ENCODE peak calls at places on chromosomes 3 and 15, in five cellular contexts. E is MM.1S, B is hepatocyte, P is HCT116, J is neural progenitor cell. Q is an unnamed sample. For H3K4me1, the result is how much of the 10 kb centered on the place peaks cover.

GRCh38 chr3:73622135-73622534 is 2.6 kb downstream of the PDZRN3 start:
- DNase-seq in E (no peak), P (no peak), J (peak), B (peak), Q (peak)

GRCh38 chr3:100891827-100892226 is 101.4 kb downstream of the ABI3BP start:
- DNase-seq in E (no peak), P (no peak), J (no peak), B (no peak), Q (no peak)

GRCh38 chr3:184582998-184583344 is 21.4 kb downstream of the EPHB3 start:
- DNase-seq in J (peak), E (no peak), B (no peak), P (no peak), Q (no peak)

GRCh38 chr3:123842711-123843110 is 41.4 kb downstream of the MYLK start:
- DNase-seq in J (no peak), B (no peak), P (no peak), E (no peak), Q (no peak)

GRCh38 chr15:66650433-66650832 is 51.6 kb upstream of the SMAD6 start:
- DNase-seq in E (no peak), B (no peak), J (no peak), P (no peak), Q (peak)

GRCh38 chr3:178295257-178295912 is 240.9 kb upstream of the KCNMB2 start:
- DNase-seq in E (no peak), P (no peak), J (no peak), B (no peak), Q (peak)

GRCh38 chr15:86231864-86232801 is 152.5 kb downstream of the AGBL1 start:
- DNase-seq in B (peak), E (peak), P (no peak), J (peak), Q (peak)

GRCh38 chr3:194007598-194008337 is 128.2 kb upstream of the HES1 start:
- DNase-seq in P (no peak), B (no peak), J (no peak), E (no peak), Q (no peak)

GRCh38 chr3:164486150-164486549 is 592.1 kb downstream of the SI start:
- DNase-seq in P (no peak), B (no peak), E (no peak), J (no peak), Q (peak)

GRCh38 chr3:81658322-81658997 is 103.0 kb downstream of the GBE1 start:
- DNase-seq in B (no peak), P (no peak), J (no peak), E (peak), Q (no peak)

GRCh38 chr15:95495033-95495541 is 835.4 kb upstream of the NR2F2 start:
- DNase-seq in B (peak), E (no peak), J (peak), P (no peak), Q (peak)

GRCh38 chr3:134078169-134078821 is 48.6 kb upstream of the SLCO2A1 start:
- DNase-seq in E (no peak), J (no peak), P (no peak), B (no peak), Q (peak)

GRCh38 chr15:25695875-25696760 is 167.0 kb downstream of the ATP10A start:
- DNase-seq in B (no peak), P (no peak), E (no peak), J (no peak), Q (no peak)

GRCh38 chr3:69143605-69144004 is 21.2 kb upstream of the LMOD3 start:
- DNase-seq in E (no peak), P (peak), B (no peak), J (no peak), Q (peak)

GRCh38 chr3:14925729-14926591 is 21.4 kb upstream of the NR2C2 start:
- DNase-seq in B (peak), P (peak), E (peak), J (peak), Q (peak)

GRCh38 chr15:91068436-91068835 is 31.6 kb upstream of the SV2B start:
- DNase-seq in P (no peak), B (no peak), E (no peak), J (no peak), Q (no peak)

GRCh38 chr3:49720383-49721164 is 1.1 kb upstream of the AMIGO3 start:
- DNase-seq in P (no peak), B (no peak), E (no peak), J (no peak), Q (no peak)

GRCh38 chr15:66862111-66862815 is 160.2 kb downstream of the SMAD6 start:
- DNase-seq in B (no peak), P (no peak), E (no peak), J (no peak), Q (peak)

GRCh38 chr3:113659996-113660395 is 36.4 kb downstream of the USF3 start:
- DNase-seq in E (no peak), J (no peak), B (no peak), P (no peak), Q (no peak)

GRCh38 chr15:73328149-73328820 is 40.5 kb downstream of the HCN4 start:
- DNase-seq in E (no peak), P (no peak), B (no peak), J (no peak), Q (no peak)

GRCh38 chr15:74845208-74845568 is 2.2 kb upstream of the ULK3 start:
- DNase-seq in E (no peak), B (no peak), J (no peak), P (no peak), Q (no peak)

GRCh38 chr3:72520690-72521308 is 327.4 kb downstream of the SHQ1 start:
- DNase-seq in P (peak), B (peak), J (no peak), E (no peak), Q (peak)

GRCh38 chr3:64209866-64210609 is 15.2 kb downstream of the PRICKLE2 start:
- DNase-seq in B (no peak), E (no peak), P (no peak), J (no peak), Q (peak)

GRCh38 chr3:24830230-24831152 is 335.8 kb upstream of the THRB start:
- DNase-seq in E (no peak), J (peak), B (peak), P (no peak), Q (peak)

GRCh38 chr3:174355505-174355904 is 503.6 kb upstream of the NAALADL2 start:
- DNase-seq in J (peak), P (peak), E (peak), B (peak), Q (peak)

GRCh38 chr3:47005212-47006144 is 26.0 kb downstream of the NBEAL2 start:
- DNase-seq in E (no peak), P (no peak), B (no peak), J (no peak), Q (no peak)

GRCh38 chr3:138046955-138047354 is 37.0 kb downstream of the CLDN18 start:
- DNase-seq in B (no peak), E (no peak), J (no peak), P (no peak), Q (peak)

GRCh38 chr15:26771917-26772587 is 814 bp downstream of the GABRB3 start:
- DNase-seq in P (no peak), B (peak), J (no peak), E (no peak), Q (peak)

DNA sequence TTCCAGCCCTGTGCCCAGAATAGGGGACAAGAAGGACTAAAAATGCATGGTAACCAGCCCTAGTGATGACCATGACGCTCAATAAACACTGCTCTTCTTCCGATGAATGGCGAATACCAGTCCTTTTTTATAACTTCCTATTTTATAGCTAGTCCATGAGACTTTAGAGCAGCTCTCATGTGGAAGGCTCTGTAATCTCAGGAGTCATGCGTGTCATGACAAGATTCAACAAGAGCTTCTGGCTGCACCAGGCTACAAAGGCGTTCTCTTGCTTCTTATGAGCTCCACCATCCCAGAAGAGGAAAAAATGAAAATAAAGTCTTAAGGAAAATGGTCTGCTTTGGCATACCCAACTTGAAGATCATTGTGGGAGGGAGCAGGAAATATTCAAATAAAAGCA is 141.0 kb downstream of the TMCO5A start:
- DNase-seq in J (no peak), P (no peak), E (no peak), B (no peak), Q (no peak)
- H3K4me1 ChIP-seq in J (half or more), P (under half), E (half or more), B (under half), Q (under half)

GRCh38 chr15:71775857-71776256 is 34.5 kb upstream of the NR2E3 start:
- DNase-seq in E (no peak), J (no peak), B (no peak), P (no peak), Q (peak)

GRCh38 chr15:71777216-71777943 is 33.0 kb upstream of the NR2E3 start:
- DNase-seq in B (no peak), P (no peak), E (no peak), J (no peak), Q (no peak)

GRCh38 chr15:71768184-71768583 is 42.2 kb upstream of the NR2E3 start:
- DNase-seq in E (no peak), J (no peak), P (no peak), B (no peak), Q (no peak)

GRCh38 chr15:71776304-71776703 is 34.0 kb upstream of the NR2E3 start:
- DNase-seq in J (no peak), E (no peak), P (no peak), B (no peak), Q (no peak)

DNA sequence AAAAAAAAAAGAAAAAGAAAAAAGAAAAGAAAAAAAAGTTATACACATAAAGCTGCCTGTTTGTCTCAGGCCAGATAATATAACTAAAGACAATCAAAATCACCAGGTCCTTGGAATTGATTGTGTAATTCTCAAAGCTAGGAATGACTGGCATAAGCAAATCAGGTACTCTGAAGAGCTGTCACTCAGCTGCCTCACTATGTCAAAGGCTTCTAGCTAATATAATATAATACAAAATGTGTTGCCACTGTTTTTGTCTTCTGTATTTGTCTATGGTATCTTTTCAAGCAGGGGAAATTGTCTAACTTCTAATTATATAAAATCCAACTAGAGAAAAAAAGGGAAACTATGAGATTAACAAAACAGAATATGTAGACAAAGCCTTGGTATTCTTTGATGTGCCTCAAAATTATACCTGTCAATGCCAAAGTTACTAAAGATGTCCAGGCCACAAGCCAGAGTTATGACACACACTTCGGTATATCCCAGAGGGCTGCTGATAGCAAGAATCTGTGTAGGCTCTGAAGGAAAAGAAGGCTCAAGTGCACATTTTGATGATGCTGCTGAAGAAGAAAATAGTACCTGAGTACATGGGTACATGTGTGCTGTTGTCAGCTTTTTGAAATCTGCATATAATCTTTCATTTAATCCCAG is 37.0 kb upstream of the NR2E3 start:
- DNase-seq in J (no peak), B (no peak), E (no peak), P (no peak), Q (no peak)
- H3K4me2 ChIP-seq in J (no peak), B (no peak), E (no peak), P (no peak), Q (no peak)

DNA sequence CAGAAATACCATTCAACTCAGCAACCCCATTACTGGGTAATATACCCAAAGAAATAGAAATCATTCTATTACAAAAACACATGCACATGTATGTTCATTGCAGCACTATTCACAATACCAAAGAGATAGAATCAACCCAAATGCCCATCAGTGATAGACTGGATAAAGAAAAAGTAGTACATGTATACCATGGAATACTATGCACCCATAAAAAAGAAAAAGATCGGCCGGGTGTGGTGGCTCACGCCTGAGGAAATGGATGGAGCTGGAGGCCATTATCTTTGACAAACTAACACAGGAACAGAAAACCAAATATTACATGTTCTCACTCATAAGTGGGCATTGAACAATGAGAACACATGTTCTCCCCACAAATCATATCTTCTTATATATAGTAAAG is 75.7 kb upstream of the TNFSF10 start:
- DNase-seq in J (no peak), B (no peak), P (no peak), E (no peak), Q (no peak)
- H3K4me1 ChIP-seq in J (under half), B (under half), P (under half), E (under half), Q (under half)

DNA sequence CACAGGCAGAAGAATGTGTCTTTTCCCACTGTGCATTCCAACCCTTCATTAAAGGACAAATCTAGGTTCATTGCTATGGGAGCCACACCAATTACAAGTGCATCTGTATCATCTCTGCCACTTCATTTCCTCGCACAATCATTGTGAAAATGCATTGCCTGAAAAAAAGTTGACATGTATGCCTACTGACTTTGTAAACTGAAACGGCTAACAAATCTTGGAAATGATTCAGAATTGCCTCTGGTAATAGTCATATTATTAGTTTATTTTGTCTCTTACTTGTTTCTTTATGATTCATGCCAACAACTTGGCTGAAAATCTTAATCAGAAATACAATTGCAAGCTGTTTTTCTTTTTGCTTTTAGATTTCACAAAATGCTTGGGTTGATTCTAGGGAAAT is 497.1 kb downstream of the ZIC1 start:
- DNase-seq in E (no peak), P (no peak), B (no peak), J (no peak), Q (peak)
- H3K4me2 ChIP-seq in E (no peak), P (no peak), B (no peak), J (no peak), Q (no peak)

DNA sequence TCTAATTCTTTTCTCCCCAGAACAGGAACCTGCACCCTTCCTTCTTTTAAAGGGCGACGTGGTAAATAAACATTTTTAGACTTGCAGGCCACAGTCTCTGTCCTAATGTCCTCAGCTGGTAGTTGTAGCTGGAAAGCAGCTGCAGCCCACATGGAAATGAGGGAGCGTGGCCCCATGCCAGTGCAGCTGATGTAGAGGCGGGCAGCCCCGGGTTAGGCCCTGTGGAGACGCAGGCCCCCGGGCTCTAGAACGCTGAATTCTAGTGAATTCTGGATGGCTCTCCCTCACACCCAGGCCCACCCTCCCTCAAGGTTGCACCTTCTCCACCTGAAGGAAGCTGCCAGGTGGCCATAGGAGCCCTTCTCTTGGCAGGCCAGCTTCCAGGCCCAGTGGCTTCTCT is 52.3 kb downstream of the PGPEP1L start:
- DNase-seq in P (no peak), B (no peak), J (no peak), E (no peak), Q (peak)
- H3K4me1 ChIP-seq in P (under half), B (under half), J (under half), E (under half), Q (under half)

GRCh38 chr3:18477620-18478019 is 52.5 kb upstream of the SATB1 start:
- DNase-seq in E (no peak), P (no peak), B (no peak), J (no peak), Q (no peak)

DNA sequence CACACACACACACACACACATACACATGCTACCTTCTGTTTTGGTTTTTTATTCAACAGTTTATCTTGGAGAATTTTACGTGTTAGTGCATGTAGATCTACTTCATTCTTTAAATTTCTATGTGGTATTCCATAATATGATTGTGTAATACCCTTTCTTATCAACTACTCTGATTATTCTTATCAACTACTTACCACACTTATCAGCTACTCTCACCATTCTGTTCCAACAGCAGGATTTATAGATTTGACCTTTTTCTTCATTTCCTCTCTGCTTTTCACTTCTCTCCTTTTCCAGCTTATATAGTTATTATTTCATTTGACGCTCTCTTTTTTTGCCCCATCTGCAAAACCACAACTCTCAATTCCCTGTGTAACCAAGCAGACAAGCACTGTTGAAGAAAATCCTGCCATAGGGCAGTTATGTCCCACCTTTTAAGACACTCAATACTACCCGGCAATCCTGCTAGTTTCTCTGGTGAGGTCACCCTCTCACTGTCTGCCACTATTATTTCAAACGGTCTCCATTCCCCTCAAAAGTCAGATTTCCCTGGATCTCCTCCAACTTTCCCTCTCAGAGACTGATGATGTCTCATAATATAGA is 56.9 kb upstream of the SATB1 start:
- DNase-seq in J (no peak), E (no peak), B (no peak), P (no peak), Q (no peak)
- H3K4me2 ChIP-seq in J (no peak), E (no peak), B (peak), P (no peak), Q (no peak)